ENCODE peak calls at places on chromosomes 3 and 15, in six cellular contexts. One of them, this sample, is unnamed.

GRCh38 chr3:14462738-14463137 is 60.3 kb downstream of the SLC6A6 start:
- DNase-seq in H54: no peak
- DNase-seq in Panc1: no peak
- DNase-seq in stimulated activated CD4-positive, alpha-beta T cell treated with anti-CD3 and anti-CD28 coated beads, TNF-alpha, amount 100 ng/mL, for 4 hours: no peak
- DNase-seq in EL: no peak
- DNase-seq in kidney glomerular epithelial cell: no peak
- DNase-seq in this sample: no peak

GRCh38 chr3:13575459-13576061 is 26.6 kb downstream of the FBLN2 start:
- DNase-seq in stimulated activated CD4-positive, alpha-beta T cell treated with anti-CD3 and anti-CD28 coated beads, TNF-alpha, amount 100 ng/mL, for 4 hours: no peak
- DNase-seq in H54: no peak
- DNase-seq in kidney glomerular epithelial cell: no peak
- DNase-seq in Panc1: no peak
- DNase-seq in EL: no peak
- DNase-seq in this sample: no peak

GRCh38 chr3:120558784-120559227 is 37.3 kb upstream of the NDUFB4 start:
- DNase-seq in H54: peak; percentile 59
- DNase-seq in EL: peak; percentile 90
- DNase-seq in Panc1: no peak
- DNase-seq in stimulated activated CD4-positive, alpha-beta T cell treated with anti-CD3 and anti-CD28 coated beads, TNF-alpha, amount 100 ng/mL, for 4 hours: peak; percentile 76
- DNase-seq in kidney glomerular epithelial cell: peak; percentile 82
- DNase-seq in this sample: peak; percentile 94

GRCh38 chr3:67016522-67017080 is 18.5 kb downstream of the KBTBD8 start:
- DNase-seq in kidney glomerular epithelial cell: no peak
- DNase-seq in Panc1: no peak
- DNase-seq in EL: no peak
- DNase-seq in stimulated activated CD4-positive, alpha-beta T cell treated with anti-CD3 and anti-CD28 coated beads, TNF-alpha, amount 100 ng/mL, for 4 hours: peak; percentile 5
- DNase-seq in H54: no peak
- DNase-seq in this sample: no peak

GRCh38 chr15:62782100-62782791 is 260.3 kb upstream of the TPM1 start:
- DNase-seq in stimulated activated CD4-positive, alpha-beta T cell treated with anti-CD3 and anti-CD28 coated beads, TNF-alpha, amount 100 ng/mL, for 4 hours: no peak
- DNase-seq in H54: peak; percentile 29
- DNase-seq in kidney glomerular epithelial cell: peak; percentile 83
- DNase-seq in Panc1: peak; percentile 69
- DNase-seq in EL: peak; percentile 84
- DNase-seq in this sample: peak; percentile 81

GRCh38 chr15:101127503-101128076 is 124.3 kb downstream of the CHSY1 start:
- DNase-seq in Panc1: no peak
- DNase-seq in H54: peak; percentile 55
- DNase-seq in stimulated activated CD4-positive, alpha-beta T cell treated with anti-CD3 and anti-CD28 coated beads, TNF-alpha, amount 100 ng/mL, for 4 hours: peak; percentile 13
- DNase-seq in kidney glomerular epithelial cell: peak; percentile 80
- DNase-seq in EL: peak; percentile 93
- DNase-seq in this sample: peak; percentile 87

GRCh38 chr3:177590826-177591225 is 393.5 kb upstream of the TBL1XR1 start:
- DNase-seq in kidney glomerular epithelial cell: no peak
- DNase-seq in stimulated activated CD4-positive, alpha-beta T cell treated with anti-CD3 and anti-CD28 coated beads, TNF-alpha, amount 100 ng/mL, for 4 hours: no peak
- DNase-seq in EL: no peak
- DNase-seq in H54: no peak
- DNase-seq in Panc1: no peak
- DNase-seq in this sample: no peak

GRCh38 chr3:20039082-20039764 is 1.0 kb upstream of the KAT2B start:
- DNase-seq in kidney glomerular epithelial cell: no peak
- DNase-seq in EL: no peak
- DNase-seq in Panc1: no peak
- DNase-seq in H54: no peak
- DNase-seq in stimulated activated CD4-positive, alpha-beta T cell treated with anti-CD3 and anti-CD28 coated beads, TNF-alpha, amount 100 ng/mL, for 4 hours: no peak
- DNase-seq in this sample: no peak

GRCh38 chr15:34018021-34018645 is 20.9 kb downstream of the AVEN start:
- DNase-seq in stimulated activated CD4-positive, alpha-beta T cell treated with anti-CD3 and anti-CD28 coated beads, TNF-alpha, amount 100 ng/mL, for 4 hours: no peak
- DNase-seq in H54: no peak
- DNase-seq in kidney glomerular epithelial cell: no peak
- DNase-seq in EL: no peak
- DNase-seq in Panc1: no peak
- DNase-seq in this sample: no peak

GRCh38 chr3:17901893-17902292 is 159.5 kb upstream of the TBC1D5 start:
- DNase-seq in EL: no peak
- DNase-seq in H54: no peak
- DNase-seq in Panc1: no peak
- DNase-seq in kidney glomerular epithelial cell: no peak
- DNase-seq in stimulated activated CD4-positive, alpha-beta T cell treated with anti-CD3 and anti-CD28 coated beads, TNF-alpha, amount 100 ng/mL, for 4 hours: no peak
- DNase-seq in this sample: no peak

GRCh38 chr15:80199366-80199765 is 46.6 kb downstream of the FAH start:
- DNase-seq in Panc1: no peak
- DNase-seq in kidney glomerular epithelial cell: no peak
- DNase-seq in H54: no peak
- DNase-seq in stimulated activated CD4-positive, alpha-beta T cell treated with anti-CD3 and anti-CD28 coated beads, TNF-alpha, amount 100 ng/mL, for 4 hours: no peak
- DNase-seq in EL: no peak
- DNase-seq in this sample: no peak

GRCh38 chr3:194761384-194761783 is 75.7 kb downstream of the FAM43A start:
- DNase-seq in H54: no peak
- DNase-seq in EL: no peak
- DNase-seq in kidney glomerular epithelial cell: peak; percentile 69
- DNase-seq in stimulated activated CD4-positive, alpha-beta T cell treated with anti-CD3 and anti-CD28 coated beads, TNF-alpha, amount 100 ng/mL, for 4 hours: no peak
- DNase-seq in Panc1: no peak
- DNase-seq in this sample: no peak

GRCh38 chr3:73399106-73399505 is 225.6 kb downstream of the PDZRN3 start:
- DNase-seq in Panc1: no peak
- DNase-seq in stimulated activated CD4-positive, alpha-beta T cell treated with anti-CD3 and anti-CD28 coated beads, TNF-alpha, amount 100 ng/mL, for 4 hours: no peak
- DNase-seq in H54: no peak
- DNase-seq in kidney glomerular epithelial cell: no peak
- DNase-seq in EL: peak; percentile 27
- DNase-seq in this sample: no peak

GRCh38 chr15:44427756-44428724 is 611 bp downstream of the CTDSPL2 start:
- DNase-seq in H54: peak; percentile 32
- DNase-seq in Panc1: no peak
- DNase-seq in kidney glomerular epithelial cell: peak; percentile 82
- DNase-seq in stimulated activated CD4-positive, alpha-beta T cell treated with anti-CD3 and anti-CD28 coated beads, TNF-alpha, amount 100 ng/mL, for 4 hours: no peak
- DNase-seq in EL: peak; percentile 73
- DNase-seq in this sample: peak; percentile 73

GRCh38 chr3:122092460-122093165 is 37.5 kb downstream of the CD86 start:
- DNase-seq in H54: no peak
- DNase-seq in Panc1: no peak
- DNase-seq in EL: peak; percentile 51
- DNase-seq in kidney glomerular epithelial cell: no peak
- DNase-seq in stimulated activated CD4-positive, alpha-beta T cell treated with anti-CD3 and anti-CD28 coated beads, TNF-alpha, amount 100 ng/mL, for 4 hours: no peak
- DNase-seq in this sample: peak; percentile 71

GRCh38 chr3:23202203-23202920 is 765 bp upstream of the UBE2E2 start:
- DNase-seq in H54: peak; percentile 12
- DNase-seq in EL: peak; percentile 41
- DNase-seq in kidney glomerular epithelial cell: no peak
- DNase-seq in stimulated activated CD4-positive, alpha-beta T cell treated with anti-CD3 and anti-CD28 coated beads, TNF-alpha, amount 100 ng/mL, for 4 hours: no peak
- DNase-seq in Panc1: no peak
- DNase-seq in this sample: peak; percentile 35

GRCh38 chr15:72306211-72306785 is 13.7 kb downstream of the CELF6 start:
- DNase-seq in H54: no peak
- DNase-seq in EL: peak; percentile 32
- DNase-seq in Panc1: no peak
- DNase-seq in kidney glomerular epithelial cell: no peak
- DNase-seq in stimulated activated CD4-positive, alpha-beta T cell treated with anti-CD3 and anti-CD28 coated beads, TNF-alpha, amount 100 ng/mL, for 4 hours: peak; percentile 9
- DNase-seq in this sample: peak; percentile 47

GRCh38 chr3:37779289-37780152 is 82.2 kb upstream of the CTDSPL start:
- DNase-seq in kidney glomerular epithelial cell: peak; percentile 77
- DNase-seq in H54: peak; percentile 50
- DNase-seq in Panc1: peak; percentile 51
- DNase-seq in stimulated activated CD4-positive, alpha-beta T cell treated with anti-CD3 and anti-CD28 coated beads, TNF-alpha, amount 100 ng/mL, for 4 hours: no peak
- DNase-seq in EL: peak; percentile 69
- DNase-seq in this sample: peak; percentile 79

GRCh38 chr3:70358978-70359580 is 46.6 kb upstream of the MDFIC2 start:
- DNase-seq in H54: no peak
- DNase-seq in Panc1: peak; percentile 4
- DNase-seq in kidney glomerular epithelial cell: peak; percentile 40
- DNase-seq in EL: peak; percentile 10
- DNase-seq in stimulated activated CD4-positive, alpha-beta T cell treated with anti-CD3 and anti-CD28 coated beads, TNF-alpha, amount 100 ng/mL, for 4 hours: no peak
- DNase-seq in this sample: peak; percentile 43

GRCh38 chr3:123310186-123310585 is 108.4 kb downstream of the SEC22A start:
- DNase-seq in H54: no peak
- DNase-seq in Panc1: no peak
- DNase-seq in stimulated activated CD4-positive, alpha-beta T cell treated with anti-CD3 and anti-CD28 coated beads, TNF-alpha, amount 100 ng/mL, for 4 hours: no peak
- DNase-seq in kidney glomerular epithelial cell: no peak
- DNase-seq in EL: no peak
- DNase-seq in this sample: no peak

This sample was measured in ELR.